ENCODE peak calls at places on chromosomes 5 and 9, in seven cellular contexts. One of them, this sample, is unnamed.

GRCh38 chr9:79041266-79041665 is 530.5 kb upstream of the TLE4 start:
- DNase-seq in foreskin fibroblast: no peak
- DNase-seq in tibial artery: no peak
- DNase-seq in IMR-90: no peak
- DNase-seq in Peyer's patch: no peak
- DNase-seq in body of pancreas: no peak
- DNase-seq in PC-9: no peak
- DNase-seq in this sample: no peak

GRCh38 chr9:3459076-3459475 is 66.7 kb downstream of the RFX3 start:
- DNase-seq in foreskin fibroblast: peak; percentile 22
- DNase-seq in tibial artery: no peak
- DNase-seq in IMR-90: no peak
- DNase-seq in Peyer's patch: no peak
- DNase-seq in body of pancreas: no peak
- DNase-seq in PC-9: no peak
- DNase-seq in this sample: no peak

GRCh38 chr5:39638803-39639202 is 214.0 kb upstream of the DAB2 start:
- DNase-seq in foreskin fibroblast: peak; percentile 62
- DNase-seq in tibial artery: no peak
- DNase-seq in IMR-90: no peak
- DNase-seq in Peyer's patch: no peak
- DNase-seq in body of pancreas: no peak
- DNase-seq in PC-9: no peak
- DNase-seq in this sample: no peak

GRCh38 chr9:134707031-134707680 is 65.6 kb downstream of the COL5A1 start:
- DNase-seq in foreskin fibroblast: peak; percentile 87
- DNase-seq in tibial artery: peak; percentile 93
- DNase-seq in IMR-90: peak; percentile 88
- DNase-seq in Peyer's patch: peak; percentile 22
- DNase-seq in body of pancreas: peak; percentile 61
- DNase-seq in PC-9: no peak
- DNase-seq in this sample: peak; percentile 80

GRCh38 chr9:131072871-131073237 is 23.5 kb upstream of the AIF1L start:
- DNase-seq in foreskin fibroblast: no peak
- DNase-seq in tibial artery: no peak
- DNase-seq in IMR-90: no peak
- DNase-seq in Peyer's patch: no peak
- DNase-seq in body of pancreas: no peak
- DNase-seq in PC-9: no peak
- DNase-seq in this sample: no peak

GRCh38 chr5:181037365-181037861 is 2.7 kb upstream of the BTNL9 start:
- DNase-seq in foreskin fibroblast: no peak
- DNase-seq in tibial artery: no peak
- DNase-seq in IMR-90: no peak
- DNase-seq in Peyer's patch: no peak
- DNase-seq in body of pancreas: no peak
- DNase-seq in PC-9: no peak
- DNase-seq in this sample: no peak

GRCh38 chr9:138053321-138053868 is 175.8 kb downstream of the CACNA1B start:
- DNase-seq in foreskin fibroblast: no peak
- DNase-seq in tibial artery: peak; percentile 20
- DNase-seq in IMR-90: no peak
- DNase-seq in Peyer's patch: no peak
- DNase-seq in body of pancreas: peak; percentile 6
- DNase-seq in PC-9: no peak
- DNase-seq in this sample: no peak

GRCh38 chr5:147169399-147169798 is 65.4 kb upstream of the STK32A start:
- DNase-seq in foreskin fibroblast: peak; percentile 26
- DNase-seq in tibial artery: no peak
- DNase-seq in IMR-90: peak; percentile 46
- DNase-seq in Peyer's patch: no peak
- DNase-seq in body of pancreas: peak; percentile 24
- DNase-seq in PC-9: no peak
- DNase-seq in this sample: peak; percentile 58

GRCh38 chr5:172786736-172787462 is 15.9 kb upstream of the DUSP1 start:
- DNase-seq in foreskin fibroblast: no peak
- DNase-seq in tibial artery: peak; percentile 55
- DNase-seq in IMR-90: no peak
- DNase-seq in Peyer's patch: no peak
- DNase-seq in body of pancreas: no peak
- DNase-seq in PC-9: no peak
- DNase-seq in this sample: no peak

GRCh38 chr5:72166070-72166979 is 59.0 kb downstream of the MAP1B start:
- DNase-seq in foreskin fibroblast: peak; percentile 89
- DNase-seq in tibial artery: no peak
- DNase-seq in IMR-90: peak; percentile 51
- DNase-seq in Peyer's patch: no peak
- DNase-seq in body of pancreas: peak; percentile 26
- DNase-seq in PC-9: no peak
- DNase-seq in this sample: peak; percentile 67

GRCh38 chr5:156815988-156816599 is 34.0 kb upstream of the PPP1R2B start:
- DNase-seq in foreskin fibroblast: peak; percentile 7
- DNase-seq in tibial artery: no peak
- DNase-seq in IMR-90: peak; percentile 42
- DNase-seq in Peyer's patch: no peak
- DNase-seq in body of pancreas: peak; percentile 33
- DNase-seq in PC-9: no peak
- DNase-seq in this sample: peak; percentile 51

GRCh38 chr5:158992104-158992740 is 107.5 kb downstream of the EBF1 start:
- DNase-seq in foreskin fibroblast: peak; percentile 83
- DNase-seq in tibial artery: no peak
- DNase-seq in IMR-90: no peak
- DNase-seq in Peyer's patch: no peak
- DNase-seq in body of pancreas: no peak
- DNase-seq in PC-9: no peak
- DNase-seq in this sample: peak; percentile 59

GRCh38 chr9:110714314-110714713 is 45.7 kb downstream of the MUSK start:
- DNase-seq in foreskin fibroblast: peak; percentile 23
- DNase-seq in tibial artery: no peak
- DNase-seq in IMR-90: peak; percentile 50
- DNase-seq in Peyer's patch: no peak
- DNase-seq in body of pancreas: no peak
- DNase-seq in PC-9: no peak
- DNase-seq in this sample: no peak

GRCh38 chr5:72071906-72072305 is 35.4 kb upstream of the MAP1B start:
- DNase-seq in foreskin fibroblast: no peak
- DNase-seq in tibial artery: no peak
- DNase-seq in IMR-90: no peak
- DNase-seq in Peyer's patch: no peak
- DNase-seq in body of pancreas: no peak
- DNase-seq in PC-9: no peak
- DNase-seq in this sample: no peak

GRCh38 chr9:138074516-138074915 is 196.9 kb downstream of the CACNA1B start:
- DNase-seq in foreskin fibroblast: no peak
- DNase-seq in tibial artery: peak; percentile 46
- DNase-seq in IMR-90: no peak
- DNase-seq in Peyer's patch: peak; percentile 4
- DNase-seq in body of pancreas: peak; percentile 5
- DNase-seq in PC-9: no peak
- DNase-seq in this sample: no peak

GRCh38 chr9:114558027-114558675 is 29.4 kb upstream of the ATP6V1G1 start:
- DNase-seq in foreskin fibroblast: no peak
- DNase-seq in tibial artery: no peak
- DNase-seq in IMR-90: no peak
- DNase-seq in Peyer's patch: no peak
- DNase-seq in body of pancreas: no peak
- DNase-seq in PC-9: peak; percentile 17
- DNase-seq in this sample: no peak

GRCh38 chr9:7298123-7298522 is 501.5 kb downstream of the DMAC1 start:
- DNase-seq in foreskin fibroblast: no peak
- DNase-seq in tibial artery: no peak
- DNase-seq in IMR-90: no peak
- DNase-seq in Peyer's patch: no peak
- DNase-seq in body of pancreas: no peak
- DNase-seq in PC-9: no peak
- DNase-seq in this sample: no peak

GRCh38 chr5:132754947-132755346 is 7.7 kb downstream of the CCNI2 start:
- DNase-seq in foreskin fibroblast: peak; percentile 70
- DNase-seq in tibial artery: no peak
- DNase-seq in IMR-90: peak; percentile 51
- DNase-seq in Peyer's patch: no peak
- DNase-seq in body of pancreas: no peak
- DNase-seq in PC-9: no peak
- DNase-seq in this sample: peak; percentile 41

GRCh38 chr9:35489313-35490154 is at the start of gene RUSC2:
- DNase-seq in foreskin fibroblast: peak; percentile 96
- DNase-seq in tibial artery: peak; percentile 93
- DNase-seq in IMR-90: peak; percentile 90
- DNase-seq in Peyer's patch: peak; percentile 52
- DNase-seq in body of pancreas: peak; percentile 83
- DNase-seq in PC-9: peak; percentile 82
- DNase-seq in this sample: peak; percentile 91

GRCh38 chr5:74372502-74373445 is 267.8 kb downstream of the ENC1 start:
- DNase-seq in foreskin fibroblast: no peak
- DNase-seq in tibial artery: no peak
- DNase-seq in IMR-90: peak; percentile 24
- DNase-seq in Peyer's patch: no peak
- DNase-seq in body of pancreas: no peak
- DNase-seq in PC-9: no peak
- DNase-seq in this sample: peak; percentile 35

GRCh38 chr5:148937239-148937638 is 110.8 kb downstream of the ADRB2 start:
- DNase-seq in foreskin fibroblast: peak; percentile 50
- DNase-seq in tibial artery: no peak
- DNase-seq in IMR-90: peak; percentile 11
- DNase-seq in Peyer's patch: no peak
- DNase-seq in body of pancreas: no peak
- DNase-seq in PC-9: no peak
- DNase-seq in this sample: no peak

GRCh38 chr5:95565280-95565920 is 10.5 kb downstream of the ARSK start:
- DNase-seq in foreskin fibroblast: peak; percentile 53
- DNase-seq in tibial artery: no peak
- DNase-seq in IMR-90: peak; percentile 52
- DNase-seq in Peyer's patch: no peak
- DNase-seq in body of pancreas: no peak
- DNase-seq in PC-9: no peak
- DNase-seq in this sample: peak; percentile 54

GRCh38 chr9:114732842-114733241 is 50.9 kb upstream of the TEX48 start:
- DNase-seq in foreskin fibroblast: peak; percentile 42
- DNase-seq in tibial artery: no peak
- DNase-seq in IMR-90: peak; percentile 27
- DNase-seq in Peyer's patch: no peak
- DNase-seq in body of pancreas: no peak
- DNase-seq in PC-9: no peak
- DNase-seq in this sample: no peak

GRCh38 chr9:36086442-36086841 is 49.7 kb downstream of the RECK start:
- DNase-seq in foreskin fibroblast: no peak
- DNase-seq in tibial artery: no peak
- DNase-seq in IMR-90: no peak
- DNase-seq in Peyer's patch: no peak
- DNase-seq in body of pancreas: no peak
- DNase-seq in PC-9: no peak
- DNase-seq in this sample: no peak

GRCh38 chr9:91943876-91944470 is 6.1 kb downstream of the ROR2 start:
- DNase-seq in foreskin fibroblast: no peak
- DNase-seq in tibial artery: no peak
- DNase-seq in IMR-90: peak; percentile 8
- DNase-seq in Peyer's patch: no peak
- DNase-seq in body of pancreas: no peak
- DNase-seq in PC-9: no peak
- DNase-seq in this sample: no peak

DNA sequence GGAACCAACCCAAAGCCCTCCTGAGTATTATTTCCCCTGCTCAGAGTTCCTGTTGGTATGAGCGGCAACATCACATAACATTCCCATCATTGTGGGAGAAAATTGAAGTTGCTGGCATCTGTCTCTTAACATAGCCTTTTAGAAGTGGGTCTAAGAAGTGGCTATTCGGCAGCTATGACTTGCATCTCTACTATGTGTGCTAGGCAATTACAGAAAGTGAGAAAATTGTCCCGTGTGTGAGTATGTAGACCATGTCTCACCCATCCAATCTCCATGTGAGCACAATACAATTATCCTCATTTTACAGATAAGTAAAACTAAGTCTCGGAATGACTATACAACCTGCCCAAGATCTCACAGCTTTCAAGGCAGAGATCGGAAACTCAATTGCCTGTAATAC is 239.4 kb upstream of the ZNF462 start:
- DNase-seq in foreskin fibroblast: no peak
- DNase-seq in tibial artery: no peak
- DNase-seq in IMR-90: no peak
- DNase-seq in Peyer's patch: no peak
- DNase-seq in body of pancreas: no peak
- DNase-seq in PC-9: no peak
- DNase-seq in this sample: no peak
- H3K4me3 ChIP-seq in foreskin fibroblast: no peak overlapping the region
- H3K4me3 ChIP-seq in tibial artery: no peak overlapping the region
- H3K4me3 ChIP-seq in IMR-90: no peak overlapping the region
- H3K4me3 ChIP-seq in Peyer's patch: no peak overlapping the region
- H3K4me3 ChIP-seq in body of pancreas: no peak overlapping the region
- H3K4me3 ChIP-seq in PC-9: no peak overlapping the region
- H3K4me3 ChIP-seq in this sample: no peak overlapping the region

DNA sequence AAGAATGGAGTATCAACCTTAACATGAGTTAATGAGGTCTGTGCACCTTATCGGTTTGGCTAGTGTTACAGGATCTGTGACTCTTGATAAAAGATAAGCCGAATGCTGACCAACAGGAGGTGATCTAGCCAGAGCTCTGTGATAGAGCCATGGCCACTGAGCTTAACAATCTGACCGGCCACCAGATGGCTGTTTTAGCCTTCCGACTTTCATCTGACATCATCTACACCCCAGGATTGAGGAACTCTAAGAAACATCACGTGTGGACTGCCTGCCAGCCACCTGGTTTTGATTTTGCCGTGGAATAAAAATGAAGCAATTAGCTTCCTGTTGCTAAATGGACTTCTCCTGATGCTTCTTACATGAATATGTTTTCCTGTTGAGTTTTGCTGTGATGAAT is 281.3 kb downstream of the CEMIP2 start:
- DNase-seq in foreskin fibroblast: peak; percentile 61
- DNase-seq in tibial artery: no peak
- DNase-seq in IMR-90: no peak
- DNase-seq in Peyer's patch: no peak
- DNase-seq in body of pancreas: no peak
- DNase-seq in PC-9: no peak
- DNase-seq in this sample: peak; percentile 62
- TF ChIP-seq CTCF in foreskin fibroblast: no peak
- TF ChIP-seq CTCF in tibial artery: no peak
- TF ChIP-seq CTCF in IMR-90: no peak
- TF ChIP-seq CTCF in Peyer's patch: no peak
- TF ChIP-seq CTCF in body of pancreas: no peak
- TF ChIP-seq CTCF in PC-9: no peak
- TF ChIP-seq CTCF in this sample: peak; percentile 10

DNA sequence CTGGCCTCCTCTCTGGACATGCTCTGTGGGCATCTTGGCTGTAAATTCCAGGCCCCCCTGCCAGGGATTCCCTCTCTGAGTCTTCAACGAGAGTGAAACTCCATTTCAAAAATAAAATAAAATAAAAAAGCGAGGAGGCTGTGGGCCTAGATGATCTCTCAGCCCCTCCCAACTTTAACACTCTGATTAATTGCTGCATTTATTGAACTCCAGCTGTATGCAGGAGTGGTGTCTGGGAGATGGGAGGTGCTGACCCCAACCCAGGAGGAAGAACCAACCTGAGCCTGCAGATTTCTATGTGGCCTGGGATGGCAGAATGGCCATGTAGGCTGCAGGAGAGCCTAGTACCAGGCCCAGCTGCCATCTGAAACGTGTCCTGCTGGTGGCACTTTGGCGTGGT is 154.5 kb upstream of the IER5L start:
- DNase-seq in foreskin fibroblast: no peak
- DNase-seq in tibial artery: no peak
- DNase-seq in IMR-90: no peak
- DNase-seq in Peyer's patch: no peak
- DNase-seq in body of pancreas: no peak
- DNase-seq in PC-9: no peak
- DNase-seq in this sample: no peak
- H3K4me3 ChIP-seq in foreskin fibroblast: no peak overlapping the region
- H3K4me3 ChIP-seq in tibial artery: no peak overlapping the region
- H3K4me3 ChIP-seq in IMR-90: no peak overlapping the region
- H3K4me3 ChIP-seq in Peyer's patch: no peak overlapping the region
- H3K4me3 ChIP-seq in body of pancreas: no peak overlapping the region
- H3K4me3 ChIP-seq in PC-9: no peak overlapping the region
- H3K4me3 ChIP-seq in this sample: no peak overlapping the region

GRCh38 chr9:69745716-69746538 is 13.9 kb downstream of the PTAR1 start:
- DNase-seq in foreskin fibroblast: peak; percentile 62
- DNase-seq in tibial artery: no peak
- DNase-seq in IMR-90: peak; percentile 47
- DNase-seq in Peyer's patch: no peak
- DNase-seq in body of pancreas: no peak
- DNase-seq in PC-9: no peak
- DNase-seq in this sample: peak; percentile 39
- TF ChIP-seq CTCF in foreskin fibroblast: peak; percentile 47
- TF ChIP-seq CTCF in tibial artery: no peak
- TF ChIP-seq CTCF in IMR-90: peak; percentile 49
- TF ChIP-seq CTCF in Peyer's patch: no peak
- TF ChIP-seq CTCF in body of pancreas: no peak
- TF ChIP-seq CTCF in PC-9: peak; percentile 41
- TF ChIP-seq CTCF in this sample: peak; percentile 54

This sample was measured in AG10803.